ENCODE peak calls at places on chromosomes 6 and 20, in five cellular contexts. A is right atrium auricular region, H is body of pancreas, N is upper lobe of right lung, F is cardiac muscle cell. P is an unnamed sample. For H3K4me1 and H3K27me3, the result is how much of the 10 kb centered on the place peaks cover.

GRCh38 chr6:151413372-151414145 is 22.2 kb upstream of the ZBTB2 start:
- DNase-seq in F (no peak), H (no peak), A (no peak), N (no peak), P (no peak)

GRCh38 chr20:51910202-51911050 is 108.1 kb upstream of the SALL4 start:
- DNase-seq in A (no peak), N (no peak), F (no peak), H (no peak), P (no peak)

GRCh38 chr6:159700970-159701369 is 7.9 kb upstream of the SOD2 start:
- DNase-seq in F (peak), N (no peak), A (no peak), H (no peak), P (no peak)

GRCh38 chr6:41371461-41371991 is 36.1 kb downstream of the NCR2 start:
- DNase-seq in F (peak), H (peak), N (peak), A (no peak), P (no peak)

GRCh38 chr6:123030292-123030691 is 34.3 kb downstream of the CLVS2 start:
- DNase-seq in N (no peak), A (no peak), H (no peak), F (no peak), P (no peak)

GRCh38 chr6:1479095-1479494 is 89.7 kb downstream of the FOXF2 start:
- DNase-seq in F (peak), N (no peak), A (no peak), H (no peak), P (no peak)

GRCh38 chr6:157029980-157030690 is 253.0 kb downstream of the ARID1B start:
- DNase-seq in F (no peak), N (no peak), H (no peak), A (no peak), P (no peak)

GRCh38 chr20:54746796-54747195 is 271.4 kb downstream of the DOK5 start:
- DNase-seq in F (no peak), A (no peak), N (no peak), H (no peak), P (no peak)

GRCh38 chr6:134903448-134903847 is 46.5 kb downstream of the ALDH8A1 start:
- DNase-seq in H (peak), F (no peak), A (no peak), N (no peak), P (no peak)

GRCh38 chr20:53786445-53787267 is 193.0 kb upstream of the ZNF217 start:
- DNase-seq in F (no peak), A (peak), H (peak), N (no peak), P (no peak)

GRCh38 chr20:25310268-25310920 is 62.5 kb downstream of the PYGB start:
- DNase-seq in A (no peak), H (peak), F (peak), N (peak), P (no peak)

GRCh38 chr6:6982663-6983062 is 125.1 kb upstream of the RREB1 start:
- DNase-seq in F (no peak), H (no peak), N (no peak), A (no peak), P (no peak)

GRCh38 chr6:140572129-140572528 is 1197.7 kb upstream of the CITED2 start:
- DNase-seq in N (no peak), A (no peak), F (peak), H (no peak), P (peak)

GRCh38 chr20:31667315-31668285 is 29.9 kb downstream of the COX4I2 start:
- DNase-seq in A (no peak), N (no peak), H (no peak), F (no peak), P (no peak)

GRCh38 chr20:18712116-18712515 is 101.5 kb upstream of the SCP2D1 start:
- DNase-seq in N (no peak), H (no peak), A (no peak), F (no peak), P (no peak)

GRCh38 chr20:58613061-58613854 is 37.8 kb upstream of the STX16 start:
- DNase-seq in A (no peak), N (no peak), H (no peak), F (no peak), P (no peak)

DNA sequence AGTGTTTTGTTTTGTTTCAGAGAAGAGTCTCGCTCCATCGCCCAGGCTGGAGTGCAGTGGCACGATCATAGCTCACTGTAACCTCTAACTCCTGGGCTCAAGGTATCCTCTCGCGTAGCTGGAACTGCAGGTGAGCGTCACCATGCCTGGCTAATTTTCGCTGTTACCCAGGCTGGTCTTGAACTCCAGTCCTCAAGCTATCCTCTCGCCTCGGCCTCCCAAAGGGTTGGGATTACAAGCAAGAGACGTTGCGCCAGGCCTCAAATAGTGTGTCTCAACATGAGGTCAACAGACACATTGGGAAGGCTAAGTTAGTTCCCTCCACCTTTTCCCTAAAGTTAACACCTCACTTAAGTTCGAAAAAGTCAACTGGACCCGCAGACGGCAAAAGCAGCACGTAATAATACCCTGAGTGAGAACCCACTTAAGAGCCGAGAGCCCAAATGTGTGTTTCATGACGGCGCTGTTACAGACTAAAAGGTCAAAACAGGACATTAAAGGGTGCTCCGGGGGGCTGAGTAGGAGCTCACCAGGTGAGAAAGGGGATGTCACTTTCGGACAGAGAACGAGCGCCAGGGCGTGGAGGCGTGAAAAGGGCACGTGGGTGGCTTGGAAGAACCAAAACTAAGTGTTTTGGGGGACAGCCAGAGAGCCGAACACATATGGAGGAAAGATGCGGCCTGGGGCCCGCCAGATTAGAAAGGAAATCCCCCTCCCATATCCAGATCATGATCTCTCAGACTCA is 499 bp downstream of the TTI1 start:
- DNase-seq in F (no peak), H (no peak), N (no peak), A (no peak), P (no peak)
- H3K4me1 ChIP-seq in F (under half), H (half or more), N (under half), A (under half), P (under half)

GRCh38 chr6:90401933-90402830 is 105.5 kb upstream of the BACH2 start:
- DNase-seq in H (no peak), A (no peak), F (no peak), N (no peak), P (no peak)
- H3K27me3 ChIP-seq in H (under half), A (under half), F (under half), N (under half), P (under half)

DNA sequence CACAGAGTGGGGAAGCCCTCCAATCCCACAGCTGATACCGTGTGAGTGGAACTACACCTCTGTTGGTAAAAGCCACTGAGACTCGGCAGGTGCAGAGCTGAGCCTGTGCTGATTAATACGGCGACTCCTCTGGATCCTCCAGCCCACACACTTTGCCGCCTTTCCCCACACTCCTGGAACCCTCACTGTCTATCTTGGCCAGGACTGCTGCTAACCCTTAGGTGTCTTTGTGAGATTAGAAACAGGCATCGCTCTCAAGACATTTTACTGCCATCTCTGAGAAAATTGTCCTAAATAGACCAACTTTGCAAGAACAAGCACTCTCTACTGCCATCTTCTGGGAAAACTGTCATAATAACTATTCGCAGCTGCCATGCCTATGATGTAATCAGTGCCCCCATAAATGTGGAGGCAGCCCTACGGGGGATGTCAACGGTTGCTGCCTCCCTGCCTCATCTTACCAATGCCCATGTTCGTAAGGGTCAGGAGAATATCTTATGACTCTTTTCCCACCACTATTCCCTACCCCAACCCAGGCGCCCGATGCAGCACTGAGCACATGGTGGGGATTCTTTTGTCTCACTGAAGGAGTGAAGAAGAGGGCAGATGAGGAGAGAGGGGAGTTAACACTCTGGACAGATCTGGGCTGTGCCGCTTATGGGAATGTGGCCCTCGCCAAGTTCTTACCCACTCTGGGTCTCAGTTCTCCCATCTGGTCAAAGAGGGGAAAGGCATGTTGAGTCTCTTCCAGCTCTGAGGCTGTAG is 26.1 kb upstream of the KCNB1 start:
- DNase-seq in H (peak), N (no peak), A (no peak), F (peak), P (no peak)
- TF ChIP-seq CTCF in H (peak), N (peak), A (no peak), F (peak), P (peak)

DNA sequence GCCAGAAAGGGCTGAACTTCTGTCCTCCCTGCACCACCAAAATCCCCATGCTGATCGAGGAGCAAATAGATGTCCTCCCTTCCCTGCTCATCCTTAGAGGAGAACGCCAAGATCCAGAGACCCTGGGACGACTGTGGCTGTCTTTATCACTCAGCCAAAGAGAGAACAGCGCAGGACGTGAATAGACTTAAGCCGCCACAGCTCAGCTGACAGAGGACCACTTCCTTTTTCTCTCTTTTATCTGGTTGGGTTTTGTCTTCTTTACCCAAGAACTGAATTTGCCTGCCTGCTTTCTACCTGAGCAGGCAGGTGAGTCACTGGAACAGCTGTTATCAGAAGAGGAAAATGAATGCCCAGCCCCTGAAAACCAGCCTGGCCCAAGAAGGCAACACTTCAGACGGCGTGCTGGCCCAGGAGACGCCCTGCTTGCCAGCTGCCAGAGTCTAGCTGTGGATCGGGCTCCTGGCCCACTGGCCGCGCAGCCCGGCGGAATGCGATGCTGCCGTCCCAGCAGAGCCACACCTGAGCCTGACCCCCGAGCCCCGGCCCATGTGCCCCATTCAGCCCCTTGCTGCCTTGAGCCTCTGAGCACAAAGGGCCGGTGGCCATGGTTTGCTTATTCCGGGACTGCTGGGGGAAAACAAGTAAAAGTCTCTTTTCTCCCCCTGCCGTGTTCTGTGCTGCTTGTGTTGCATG is 82.2 kb downstream of the TCP11 start:
- DNase-seq in N (no peak), F (no peak), A (no peak), H (no peak), P (no peak)
- H3K4me1 ChIP-seq in N (under half), F (under half), A (half or more), H (under half), P (under half)

GRCh38 chr6:168450921-168451320 is 9.9 kb downstream of the SMOC2 start:
- DNase-seq in H (no peak), A (no peak), N (no peak), F (no peak), P (no peak)

GRCh38 chr6:168451805-168452204 is 10.8 kb downstream of the SMOC2 start:
- DNase-seq in H (no peak), N (no peak), A (no peak), F (no peak), P (no peak)

GRCh38 chr6:168448243-168448855 is 7.4 kb downstream of the SMOC2 start:
- DNase-seq in A (no peak), F (no peak), N (no peak), H (no peak), P (no peak)

GRCh38 chr6:168447282-168447681 is 6.3 kb downstream of the SMOC2 start:
- DNase-seq in F (no peak), N (no peak), H (no peak), A (no peak), P (no peak)

GRCh38 chr6:168447741-168448140 is 6.8 kb downstream of the SMOC2 start:
- DNase-seq in A (no peak), F (no peak), H (no peak), N (no peak), P (no peak)
- H3K27me3 ChIP-seq in A (under half), F (under half), H (under half), N (under half), P (under half)

GRCh38 chr6:23637296-23637695 is 488.7 kb upstream of the NRSN1 start:
- DNase-seq in N (no peak), A (no peak), F (no peak), H (no peak), P (no peak)
- TF ChIP-seq CTCF in N (no peak), A (no peak), F (no peak), H (no peak), P (peak)

GRCh38 chr6:32847004-32847403 is 3.2 kb upstream of the PSMB8 start:
- DNase-seq in F (no peak), A (no peak), H (no peak), N (no peak), P (no peak)

GRCh38 chr6:32843321-32843978 is 397 bp downstream of the PSMB8 start:
- DNase-seq in F (no peak), A (no peak), N (no peak), H (no peak), P (no peak)

GRCh38 chr6:32844839-32845372 is 1.1 kb upstream of the PSMB8 start:
- DNase-seq in A (no peak), H (no peak), N (no peak), F (no peak), P (no peak)

GRCh38 chr6:32843979-32844838 is at the start of gene PSMB8:
- DNase-seq in N (peak), A (peak), H (peak), F (peak), P (peak)

GRCh38 chr6:32845381-32845884 is 1.6 kb upstream of the PSMB8 start:
- DNase-seq in F (no peak), N (no peak), A (no peak), H (peak), P (no peak)
- H3K4me1 ChIP-seq in F (under half), N (under half), A (under half), H (under half), P (under half)

GRCh38 chr6:52146851-52147445 is 39.2 kb upstream of the IL17A start:
- DNase-seq in H (no peak), F (no peak), N (no peak), A (no peak), P (no peak)

GRCh38 chr6:52152692-52153091 is 33.5 kb upstream of the IL17A start:
- DNase-seq in A (no peak), F (no peak), N (no peak), H (no peak), P (no peak)

GRCh38 chr6:52152070-52152423 is 34.1 kb upstream of the IL17A start:
- DNase-seq in H (no peak), N (no peak), A (no peak), F (no peak), P (no peak)

GRCh38 chr6:52149949-52150348 is 36.2 kb upstream of the IL17A start:
- DNase-seq in F (no peak), A (no peak), N (no peak), H (no peak), P (no peak)

DNA sequence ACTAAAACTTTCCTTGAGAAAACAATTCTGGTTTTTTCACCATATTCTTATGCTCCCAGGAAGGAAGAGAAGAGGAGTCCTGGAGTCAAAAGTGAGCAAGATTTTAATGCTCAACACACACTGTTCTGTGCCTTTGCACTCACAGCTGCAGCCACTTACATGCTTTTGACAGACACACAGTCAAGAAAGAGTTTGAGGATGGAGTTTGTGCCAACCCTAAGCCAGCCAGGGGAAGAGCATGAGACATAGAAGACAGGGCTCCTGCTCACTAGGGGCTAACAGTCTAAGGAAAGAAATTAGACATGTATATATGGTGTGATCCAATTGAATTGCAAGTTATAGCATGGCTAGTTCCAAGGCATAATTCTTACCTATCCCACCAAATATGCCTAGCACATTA is 37.1 kb upstream of the IL17A start:
- DNase-seq in H (no peak), F (no peak), N (no peak), A (no peak), P (no peak)
- H3K27me3 ChIP-seq in H (under half), F (under half), N (under half), A (under half), P (under half)

GRCh38 chr20:43465625-43465943 is 7.9 kb downstream of the SRSF6 start:
- DNase-seq in H (no peak), A (no peak), N (no peak), F (no peak), P (no peak)
- TF ChIP-seq CTCF in H (no peak), A (no peak), N (no peak), F (no peak), P (no peak)

P was measured in keratinocyte.